ENCODE peak calls at places on chromosomes 16 and 17, in four cellular contexts. One of them, this sample, is unnamed.

GRCh38 chr16:74991593-74992403 is 6.9 kb upstream of the WDR59 start:
- DNase-seq in nephron progenitor cell: no peak
- DNase-seq in pancreas: no peak
- DNase-seq in astrocyte of the spinal cord: no peak
- DNase-seq in this sample: no peak

GRCh38 chr16:12236491-12237030 is 260.0 kb downstream of the SNX29 start:
- DNase-seq in nephron progenitor cell: peak
- DNase-seq in pancreas: no peak
- DNase-seq in astrocyte of the spinal cord: no peak
- DNase-seq in this sample: no peak

GRCh38 chr17:41406205-41406604 is 8.8 kb upstream of the KRT31 start:
- DNase-seq in nephron progenitor cell: no peak
- DNase-seq in pancreas: no peak
- DNase-seq in astrocyte of the spinal cord: no peak
- DNase-seq in this sample: no peak

GRCh38 chr16:6035161-6035560 is 937.6 kb upstream of the EEF2KMT start:
- DNase-seq in nephron progenitor cell: no peak
- DNase-seq in pancreas: no peak
- DNase-seq in astrocyte of the spinal cord: no peak
- DNase-seq in this sample: no peak

GRCh38 chr16:58011652-58012051 is 10.4 kb downstream of the USB1 start:
- DNase-seq in nephron progenitor cell: no peak
- DNase-seq in pancreas: no peak
- DNase-seq in astrocyte of the spinal cord: peak
- DNase-seq in this sample: peak

GRCh38 chr17:68697850-68698313 is 96.7 kb upstream of the FAM20A start:
- DNase-seq in nephron progenitor cell: no peak
- DNase-seq in pancreas: no peak
- DNase-seq in astrocyte of the spinal cord: peak
- DNase-seq in this sample: no peak

GRCh38 chr17:29193146-29193545 is 12.9 kb upstream of the MYO18A start:
- DNase-seq in nephron progenitor cell: no peak
- DNase-seq in pancreas: no peak
- DNase-seq in astrocyte of the spinal cord: no peak
- DNase-seq in this sample: no peak

GRCh38 chr17:68849673-68850260 is 105.4 kb downstream of the ABCA8 start:
- DNase-seq in nephron progenitor cell: no peak
- DNase-seq in pancreas: no peak
- DNase-seq in astrocyte of the spinal cord: no peak
- DNase-seq in this sample: no peak

GRCh38 chr17:79188048-79188447 is 113.4 kb downstream of the ENGASE start:
- DNase-seq in nephron progenitor cell: peak
- DNase-seq in pancreas: peak
- DNase-seq in astrocyte of the spinal cord: no peak
- DNase-seq in this sample: peak

GRCh38 chr16:31471875-31472558 is at the start of gene TGFB1I1:
- DNase-seq in nephron progenitor cell: peak
- DNase-seq in pancreas: no peak
- DNase-seq in astrocyte of the spinal cord: peak
- DNase-seq in this sample: peak

GRCh38 chr16:72561-73537 is at the start of gene RHBDF1:
- DNase-seq in nephron progenitor cell: peak
- DNase-seq in pancreas: peak
- DNase-seq in astrocyte of the spinal cord: no peak
- DNase-seq in this sample: peak

GRCh38 chr17:28645576-28645939 is 600 bp upstream of the BLTP2 start:
- DNase-seq in nephron progenitor cell: peak
- DNase-seq in pancreas: no peak
- DNase-seq in astrocyte of the spinal cord: no peak
- DNase-seq in this sample: no peak

GRCh38 chr17:77555741-77556291 is 402.7 kb upstream of the TNRC6C start:
- DNase-seq in nephron progenitor cell: no peak
- DNase-seq in pancreas: peak
- DNase-seq in astrocyte of the spinal cord: peak
- DNase-seq in this sample: no peak

GRCh38 chr17:62775876-62776275 is 32.2 kb downstream of the MARCHF10 start:
- DNase-seq in nephron progenitor cell: no peak
- DNase-seq in pancreas: no peak
- DNase-seq in astrocyte of the spinal cord: no peak
- DNase-seq in this sample: no peak

GRCh38 chr17:47423406-47424295 is 99.9 kb downstream of the EFCAB13 start:
- DNase-seq in nephron progenitor cell: peak
- DNase-seq in pancreas: peak
- DNase-seq in astrocyte of the spinal cord: no peak
- DNase-seq in this sample: no peak

GRCh38 chr17:72515291-72516065 is 394.7 kb downstream of the SOX9 start:
- DNase-seq in nephron progenitor cell: no peak
- DNase-seq in pancreas: no peak
- DNase-seq in astrocyte of the spinal cord: peak
- DNase-seq in this sample: peak

GRCh38 chr17:14559220-14559619 is 258.3 kb downstream of the HS3ST3B1 start:
- DNase-seq in nephron progenitor cell: no peak
- DNase-seq in pancreas: no peak
- DNase-seq in astrocyte of the spinal cord: no peak
- DNase-seq in this sample: no peak

GRCh38 chr17:62165378-62165722 is 100.3 kb upstream of the MED13 start:
- DNase-seq in nephron progenitor cell: no peak
- DNase-seq in pancreas: no peak
- DNase-seq in astrocyte of the spinal cord: no peak
- DNase-seq in this sample: no peak

This sample was measured in A172.